ENCODE peak calls at places on chromosomes 16 and 17, in six cellular contexts. B, O, K, X, H and U are unnamed samples.

GRCh38 chr17:80191192-80191591 is 21.4 kb downstream of the CARD14 start:
- DNase-seq in B (no peak), O (no peak), K (no peak), X (no peak), H (no peak), U (no peak)

GRCh38 chr17:19248923-19249574 is 11.9 kb downstream of the EPN2 start:
- DNase-seq in B (no peak), O (peak; percentile 78), K (no peak), X (peak; percentile 95), H (peak; percentile 94), U (peak; percentile 64)

GRCh38 chr17:9702916-9703780 is 57.8 kb downstream of the USP43 start:
- DNase-seq in B (no peak), O (no peak), K (no peak), X (no peak), H (no peak), U (no peak)

GRCh38 chr16:49866533-49867155 is 10.7 kb upstream of the ZNF423 start:
- DNase-seq in B (no peak), O (no peak), K (no peak), X (no peak), H (no peak), U (no peak)

GRCh38 chr17:18968945-18969887 is 17.3 kb downstream of the SLC5A10 start:
- DNase-seq in B (no peak), O (no peak), K (no peak), X (peak; percentile 34), H (no peak), U (peak; percentile 85)

GRCh38 chr16:14489460-14489859 is 140.6 kb downstream of the PARN start:
- DNase-seq in B (no peak), O (peak; percentile 37), K (peak; percentile 45), X (no peak), H (peak; percentile 15), U (no peak)

GRCh38 chr16:14003119-14003570 is 68.0 kb upstream of the MRTFB start:
- DNase-seq in B (no peak), O (peak; percentile 76), K (no peak), X (peak; percentile 84), H (peak; percentile 72), U (peak; percentile 94)

GRCh38 chr17:27294689-27295630 is 1.0 kb downstream of the WSB1 start:
- DNase-seq in B (peak; percentile 25), O (peak; percentile 94), K (peak; percentile 80), X (peak; percentile 89), H (peak; percentile 83), U (peak; percentile 88)

GRCh38 chr17:63646492-63646815 is 24.2 kb downstream of the MAP3K3 start:
- DNase-seq in B (no peak), O (no peak), K (peak; percentile 65), X (no peak), H (no peak), U (no peak)

GRCh38 chr17:60745544-60745943 is 67.9 kb downstream of the BCAS3 start:
- DNase-seq in B (no peak), O (no peak), K (no peak), X (peak; percentile 16), H (no peak), U (peak; percentile 15)

GRCh38 chr16:48537275-48537674 is 72.7 kb downstream of the N4BP1 start:
- DNase-seq in B (no peak), O (no peak), K (peak; percentile 46), X (no peak), H (no peak), U (peak; percentile 29)

GRCh38 chr17:37494401-37494831 is 4.7 kb downstream of the DUSP14 start:
- DNase-seq in B (no peak), O (peak; percentile 47), K (no peak), X (peak; percentile 55), H (no peak), U (no peak)

GRCh38 chr17:42181851-42182207 is 887 bp upstream of the KCNH4 start:
- DNase-seq in B (no peak), O (no peak), K (no peak), X (no peak), H (no peak), U (no peak)

GRCh38 chr17:82943339-82943738 is 103.5 kb upstream of the ZNF750 start:
- DNase-seq in B (no peak), O (no peak), K (no peak), X (no peak), H (no peak), U (no peak)

GRCh38 chr17:17075037-17075755 is 32.9 kb downstream of the MPRIP start:
- DNase-seq in B (no peak), O (peak; percentile 73), K (no peak), X (peak; percentile 89), H (peak; percentile 85), U (peak; percentile 61)

GRCh38 chr17:34758747-34759146 is 179.4 kb downstream of the TMEM132E start:
- DNase-seq in B (no peak), O (no peak), K (no peak), X (no peak), H (no peak), U (no peak)

GRCh38 chr17:48215583-48216139 is 108.1 kb downstream of the SNX11 start:
- DNase-seq in B (no peak), O (peak; percentile 63), K (peak; percentile 29), X (peak; percentile 48), H (peak; percentile 28), U (peak; percentile 58)

GRCh38 chr17:60590075-60590474 is 9.9 kb upstream of the PPM1D start:
- DNase-seq in B (no peak), O (no peak), K (no peak), X (no peak), H (no peak), U (no peak)

GRCh38 chr16:11506816-11507305 is 79.9 kb downstream of the LITAF start:
- DNase-seq in B (no peak), O (no peak), K (peak; percentile 21), X (no peak), H (no peak), U (no peak)

GRCh38 chr17:46958192-46958591 is 20.9 kb downstream of the RPRML start:
- DNase-seq in B (no peak), O (peak; percentile 57), K (no peak), X (no peak), H (no peak), U (no peak)

GRCh38 chr16:73042807-73043206 is 5.1 kb downstream of the ZFHX3 start:
- DNase-seq in B (no peak), O (no peak), K (peak; percentile 28), X (no peak), H (no peak), U (no peak)

GRCh38 chr17:65455972-65456343 is 105.5 kb downstream of the AXIN2 start:
- DNase-seq in B (no peak), O (peak; percentile 57), K (peak; percentile 7), X (peak; percentile 6), H (peak; percentile 1), U (no peak)

GRCh38 chr17:21372256-21372954 is 3.8 kb upstream of the KCNJ12 start:
- DNase-seq in B (no peak), O (no peak), K (no peak), X (no peak), H (no peak), U (no peak)

GRCh38 chr17:9371019-9371418 is 204.6 kb downstream of the STX8 start:
- DNase-seq in B (no peak), O (peak; percentile 69), K (peak; percentile 16), X (peak; percentile 83), H (peak; percentile 91), U (peak; percentile 97)

DNA sequence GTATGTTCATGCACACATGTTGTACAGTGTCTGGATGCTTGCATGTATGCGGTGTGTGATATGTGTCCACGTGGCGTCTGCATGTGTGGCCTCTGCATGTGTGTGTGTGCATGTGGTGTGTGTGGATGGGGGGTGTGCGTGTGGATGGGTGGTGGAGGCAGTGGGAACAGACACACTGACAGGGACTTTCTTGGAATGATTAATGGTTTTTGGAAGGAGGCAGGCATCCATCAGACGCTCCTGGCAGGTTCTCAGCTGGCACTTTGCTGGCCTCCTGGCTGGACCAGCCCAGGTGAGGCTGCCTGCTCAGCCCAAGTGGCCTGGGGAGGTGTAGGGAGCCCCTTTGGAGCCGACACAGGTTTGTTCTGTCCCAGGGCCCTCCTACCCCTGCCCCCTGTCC is 121.2 kb upstream of the CIBAR2 start:
- DNase-seq in B (no peak), O (no peak), K (no peak), X (no peak), H (no peak), U (no peak)
- H3K4me3 ChIP-seq in B (no peak overlapping the region), O (no peak overlapping the region), K (no peak overlapping the region), X (no peak overlapping the region), H (no peak overlapping the region), U (no peak overlapping the region)

GRCh38 chr16:3938471-3938842 is 57.9 kb upstream of the CREBBP start:
- DNase-seq in B (no peak), O (no peak), K (no peak), X (no peak), H (no peak), U (no peak)
- H3K4me3 ChIP-seq in B (peak overlapping the region; percentile 34), O (no peak overlapping the region), K (no peak overlapping the region), X (peak overlapping the region; percentile 53), H (no peak overlapping the region), U (peak overlapping the region; percentile 27)

GRCh38 chr16:89581045-89581695 is 5.6 kb downstream of the CPNE7 start:
- DNase-seq in B (no peak), O (peak; percentile 97), K (no peak), X (peak; percentile 99), H (peak; percentile 99), U (peak; percentile 88)

GRCh38 chr16:89583895-89584644 is 8.5 kb downstream of the CPNE7 start:
- DNase-seq in B (no peak), O (no peak), K (no peak), X (no peak), H (no peak), U (no peak)

GRCh38 chr16:89581861-89582563 is 6.5 kb downstream of the CPNE7 start:
- DNase-seq in B (no peak), O (peak; percentile 78), K (no peak), X (peak; percentile 92), H (peak; percentile 79), U (peak; percentile 58)

GRCh38 chr16:89583197-89583894 is 7.8 kb downstream of the CPNE7 start:
- DNase-seq in B (no peak), O (no peak), K (no peak), X (no peak), H (no peak), U (no peak)

DNA sequence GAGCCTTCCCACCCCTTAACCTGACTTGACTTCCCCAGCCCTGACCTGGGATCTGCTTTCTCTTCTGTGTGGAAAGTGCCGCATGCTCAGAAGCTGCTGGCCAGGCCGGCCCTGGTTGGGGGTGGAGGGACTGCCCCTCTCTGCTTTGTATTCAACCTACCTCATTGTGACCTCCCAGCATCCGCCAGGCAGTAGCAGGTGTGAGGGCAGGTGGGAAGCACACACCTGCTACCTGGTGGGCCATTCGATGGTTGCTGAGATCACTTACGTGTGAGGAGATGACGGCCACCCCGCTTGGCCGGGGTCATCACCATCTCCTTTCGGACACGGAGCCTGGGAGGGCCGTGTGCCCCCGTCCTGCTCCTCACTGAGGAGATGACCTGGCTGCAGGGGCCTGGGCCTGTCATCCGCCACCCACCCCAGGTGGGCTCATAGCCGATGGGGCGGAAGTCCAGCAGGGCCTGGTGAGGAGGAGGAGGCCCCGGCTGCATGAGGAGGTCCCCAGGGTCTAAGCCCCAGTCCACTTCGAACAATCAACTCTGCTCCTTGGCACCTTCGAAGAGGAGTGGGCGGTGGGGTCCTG is 7.1 kb downstream of the CPNE7 start:
- DNase-seq in B (no peak), O (no peak), K (no peak), X (no peak), H (no peak), U (no peak)
- H3K4me3 ChIP-seq in B (no peak overlapping the region), O (no peak overlapping the region), K (no peak overlapping the region), X (no peak overlapping the region), H (no peak overlapping the region), U (no peak overlapping the region)

DNA sequence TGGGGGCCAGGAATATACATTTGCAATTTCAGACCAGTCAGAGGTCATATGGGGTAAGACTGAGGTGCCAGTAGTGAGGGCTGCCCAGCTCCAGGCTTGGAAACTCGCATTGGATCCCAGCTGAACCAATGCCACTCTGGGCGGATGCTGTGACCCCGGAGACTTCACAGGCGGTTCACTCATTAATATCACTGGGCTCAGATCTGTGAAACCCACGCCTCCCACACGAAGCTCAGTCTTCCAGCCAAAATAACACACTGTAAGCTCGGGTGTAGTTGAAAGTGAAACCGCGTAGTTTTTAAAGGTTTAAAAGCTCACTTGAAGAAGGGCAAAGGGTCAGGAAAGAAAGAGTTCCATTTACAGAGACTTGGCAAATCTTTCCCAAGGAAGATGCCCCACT is 254.8 kb downstream of the FOXL1 start:
- DNase-seq in B (no peak), O (peak; percentile 39), K (no peak), X (peak; percentile 28), H (peak; percentile 15), U (no peak)
- H3K4me3 ChIP-seq in B (no peak overlapping the region), O (no peak overlapping the region), K (no peak overlapping the region), X (no peak overlapping the region), H (no peak overlapping the region), U (no peak overlapping the region)